ENCODE peak calls at places on chromosomes 7 and 10, in six cellular contexts. Z is epithelial cell of esophagus; I is NCI-H2029; X is activated CD4-positive, alpha-beta T cell treated with anti-CD3 and anti-CD28 coated beads, Interleukin-2, amount 10 ng/mL, durations not matched to agents 7 days and 5 days; E is LHCN-M2; D is body of pancreas. B is an unnamed sample.
A peak's percentile ranks its signal among the peaks of the same experiment; 100 is the strongest.

GRCh38 chr10:99329238-99329890 is at the start of gene CNNM1:
- DNase-seq in I (peak; percentile 35), D (peak; percentile 43), Z (peak; percentile 26), E (no peak), X (peak; percentile 36), B (no peak)

GRCh38 chr10:16626697-16627096 is 105.0 kb upstream of the C1QL3 start:
- DNase-seq in X (no peak), I (no peak), Z (no peak), D (no peak), E (no peak), B (no peak)

GRCh38 chr7:134933460-134934068 is 52.7 kb upstream of the AGBL3 start:
- DNase-seq in I (no peak), Z (no peak), X (no peak), E (no peak), D (no peak), B (no peak)

GRCh38 chr7:157432957-157433576 is 96.3 kb downstream of the DNAJB6 start:
- DNase-seq in I (peak; percentile 51), D (peak; percentile 41), Z (peak; percentile 8), X (peak; percentile 74), E (no peak), B (no peak)

GRCh38 chr7:109782806-109783205 is 1213.1 kb downstream of the DNAJB9 start:
- DNase-seq in E (no peak), I (no peak), X (no peak), D (no peak), Z (no peak), B (no peak)

GRCh38 chr10:31522820-31523219 is 203.8 kb downstream of the ZEB1 start:
- DNase-seq in Z (no peak), I (no peak), X (no peak), D (no peak), E (no peak), B (no peak)

GRCh38 chr7:123635551-123636359 is 19.9 kb upstream of the LMOD2 start:
- DNase-seq in I (no peak), X (no peak), E (peak; percentile 66), Z (peak; percentile 59), D (no peak), B (no peak)

GRCh38 chr7:157440346-157441022 is 103.7 kb downstream of the DNAJB6 start:
- DNase-seq in I (no peak), D (no peak), Z (no peak), X (no peak), E (no peak), B (no peak)

GRCh38 chr10:93471110-93471651 is 11.0 kb downstream of the MYOF start:
- DNase-seq in Z (peak; percentile 90), E (peak; percentile 97), X (no peak), I (no peak), D (no peak), B (no peak)

GRCh38 chr7:71682841-71683341 is 550.9 kb downstream of the GALNT17 start:
- DNase-seq in I (peak; percentile 14), D (no peak), X (no peak), E (no peak), Z (no peak), B (no peak)

GRCh38 chr7:106178593-106179134 is 66.6 kb upstream of the SYPL1 start:
- DNase-seq in E (peak; percentile 80), D (no peak), Z (peak; percentile 50), X (no peak), I (peak; percentile 16), B (no peak)

GRCh38 chr7:130804156-130804708 is 70.2 kb upstream of the KLF14 start:
- DNase-seq in D (no peak), E (peak; percentile 60), I (no peak), Z (no peak), X (no peak), B (no peak)

GRCh38 chr10:129744134-129744895 is 219.8 kb downstream of the EBF3 start:
- DNase-seq in X (no peak), E (no peak), I (no peak), Z (no peak), D (peak; percentile 6), B (no peak)

GRCh38 chr10:33781666-33782395 is 447.4 kb upstream of the NRP1 start:
- DNase-seq in X (no peak), I (no peak), D (no peak), Z (no peak), E (peak; percentile 67), B (no peak)

GRCh38 chr7:130297628-130298027 is 4.7 kb downstream of the CPA4 start:
- DNase-seq in Z (no peak), D (no peak), I (peak; percentile 70), E (no peak), X (no peak), B (peak; percentile 71)

GRCh38 chr7:255721-256361 is 34.1 kb upstream of the FOXL3 start:
- DNase-seq in Z (no peak), X (no peak), I (no peak), E (no peak), D (no peak), B (no peak)

GRCh38 chr7:139362302-139362701 is 2.6 kb downstream of the LUC7L2 start:
- DNase-seq in I (no peak), Z (peak; percentile 54), D (no peak), E (peak; percentile 19), X (no peak), B (peak; percentile 27)

GRCh38 chr10:78995977-78996355 is 72.8 kb upstream of the ZMIZ1 start:
- DNase-seq in I (no peak), X (no peak), Z (no peak), E (no peak), D (no peak), B (no peak)

GRCh38 chr10:102597131-102597891 is 47.0 kb upstream of the TRIM8 start:
- DNase-seq in Z (no peak), I (no peak), D (no peak), E (no peak), X (no peak), B (no peak)

GRCh38 chr7:44101966-44102845 is 1.9 kb upstream of the AEBP1 start:
- DNase-seq in X (no peak), D (no peak), Z (peak; percentile 90), I (no peak), E (peak; percentile 87), B (no peak)

GRCh38 chr7:5657901-5658300 is 123.6 kb downstream of the RNF216 start:
- DNase-seq in X (no peak), Z (peak; percentile 96), I (no peak), D (no peak), E (no peak), B (no peak)

GRCh38 chr7:84193787-84194186 is 802 bp downstream of the SEMA3A start:
- DNase-seq in D (no peak), X (no peak), E (no peak), I (no peak), Z (no peak), B (no peak)

GRCh38 chr7:100888988-100889760 is at the start of gene UFSP1:
- DNase-seq in I (peak; percentile 63), D (no peak), Z (no peak), E (no peak), X (no peak), B (no peak)

GRCh38 chr7:5689118-5689517 is 92.3 kb downstream of the RNF216 start:
- DNase-seq in X (peak; percentile 76), E (peak; percentile 73), Z (peak; percentile 14), I (no peak), D (no peak), B (no peak)

GRCh38 chr7:101116898-101117297 is 10.0 kb upstream of the SERPINE1 start:
- DNase-seq in X (no peak), I (no peak), E (peak; percentile 32), Z (no peak), D (no peak), B (no peak)

GRCh38 chr7:36658603-36659516 is 65.4 kb downstream of the AOAH start:
- DNase-seq in E (peak; percentile 97), D (no peak), Z (peak; percentile 97), I (peak; percentile 78), X (no peak), B (no peak)

GRCh38 chr7:77524732-77525131 is 12.4 kb upstream of the PTPN12 start:
- DNase-seq in D (no peak), I (no peak), X (no peak), E (peak; percentile 44), Z (no peak), B (no peak)

GRCh38 chr7:120988591-120989299 is at the start of gene CPED1:
- DNase-seq in X (peak; percentile 12), D (peak; percentile 46), E (peak; percentile 93), Z (peak; percentile 61), I (peak; percentile 18), B (no peak)

GRCh38 chr10:92849576-92850090 is 1.3 kb downstream of the EXOC6 start:
- DNase-seq in E (no peak), I (no peak), X (no peak), Z (no peak), D (no peak), B (no peak)

GRCh38 chr10:77458986-77459590 is 178.5 kb downstream of the KCNMA1 start:
- DNase-seq in Z (peak; percentile 31), I (no peak), D (no peak), X (no peak), E (peak; percentile 92), B (no peak)

GRCh38 chr10:1020460-1020859 is 5.2 kb downstream of the IDI2 start:
- DNase-seq in D (no peak), E (no peak), I (no peak), X (no peak), Z (no peak), B (no peak)

GRCh38 chr10:12782537-12782936 is 219.0 kb downstream of the CCDC3 start:
- DNase-seq in X (peak; percentile 24), I (no peak), Z (peak; percentile 47), E (peak; percentile 34), D (peak; percentile 43), B (no peak)

B was measured in DMS79.